ENCODE peak calls at places on chromosomes 4 and X, in seven cellular contexts. Q, C, X, V, F, A and P are unnamed samples.

GRCh38 chr4:109205186-109205585 is 97.3 kb downstream of the COL25A1 start:
- DNase-seq in Q (no peak), V (no peak), A (no peak), F (no peak), X (no peak), C (no peak), P (no peak)

GRCh38 chrX:154593201-154593600 is 8.3 kb downstream of the CTAG1A start:
- DNase-seq in V (no peak), A (no peak), Q (no peak), F (no peak), X (no peak), C (no peak), P (no peak)

GRCh38 chrX:150361777-150362351 is 1.3 kb upstream of the MAMLD1 start:
- DNase-seq in X (no peak), V (peak), C (no peak), F (no peak), A (no peak), Q (no peak), P (no peak)

GRCh38 chrX:136577562-136577961 is 45.5 kb downstream of the VGLL1 start:
- DNase-seq in X (peak), Q (peak), F (peak), V (peak), A (peak), C (peak), P (peak)

GRCh38 chr4:3767569-3768288 is 1.5 kb downstream of the ADRA2C start:
- DNase-seq in X (no peak), V (peak), F (no peak), Q (no peak), C (no peak), A (no peak), P (no peak)

GRCh38 chr4:52037730-52038108 is 380 bp downstream of the SGCB start:
- DNase-seq in X (peak), A (no peak), C (no peak), Q (peak), V (peak), F (no peak), P (no peak)

GRCh38 chrX:139204903-139205667 is 325.5 kb upstream of the F9 start:
- DNase-seq in F (no peak), Q (no peak), V (peak), X (no peak), C (no peak), A (no peak), P (no peak)

GRCh38 chr4:80183196-80184052 is 13.9 kb upstream of the PRDM8 start:
- DNase-seq in Q (peak), V (peak), C (no peak), A (no peak), F (no peak), X (no peak), P (no peak)

GRCh38 chrX:49199906-49200771 is at the start of gene SYP:
- DNase-seq in V (peak), F (peak), X (peak), A (peak), C (no peak), Q (peak), P (peak)

GRCh38 chrX:46376246-46376885 is 168.9 kb downstream of the ZNF674 start:
- DNase-seq in Q (no peak), V (peak), C (peak), X (peak), F (peak), A (peak), P (no peak)

GRCh38 chr4:152310223-152310622 is 225.7 kb downstream of the FBXW7 start:
- DNase-seq in Q (no peak), V (peak), C (no peak), A (no peak), X (peak), F (no peak), P (no peak)

DNA sequence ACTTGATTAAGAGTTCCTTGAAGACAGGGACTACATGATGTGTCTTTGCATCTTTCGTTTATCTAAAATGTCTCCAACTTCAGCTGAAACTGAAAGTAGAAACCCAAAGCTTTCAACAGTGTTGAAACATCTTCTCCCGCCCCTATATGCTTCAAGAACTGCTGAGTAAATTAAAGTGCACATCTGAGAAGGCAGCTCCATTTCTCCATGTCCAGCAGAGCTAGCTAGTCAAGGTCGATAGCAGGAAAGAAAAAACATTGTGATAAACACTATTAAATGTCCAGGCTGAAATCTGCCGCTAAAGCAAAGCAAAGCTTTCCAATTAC is 185.6 kb upstream of the TBL1X start:
- DNase-seq in Q (no peak), X (peak), V (no peak), C (no peak), F (no peak), A (no peak), P (no peak)
- H3K4me3 ChIP-seq in Q (no peak), X (peak), V (no peak), C (no peak), F (no peak), A (no peak), P (no peak)

DNA sequence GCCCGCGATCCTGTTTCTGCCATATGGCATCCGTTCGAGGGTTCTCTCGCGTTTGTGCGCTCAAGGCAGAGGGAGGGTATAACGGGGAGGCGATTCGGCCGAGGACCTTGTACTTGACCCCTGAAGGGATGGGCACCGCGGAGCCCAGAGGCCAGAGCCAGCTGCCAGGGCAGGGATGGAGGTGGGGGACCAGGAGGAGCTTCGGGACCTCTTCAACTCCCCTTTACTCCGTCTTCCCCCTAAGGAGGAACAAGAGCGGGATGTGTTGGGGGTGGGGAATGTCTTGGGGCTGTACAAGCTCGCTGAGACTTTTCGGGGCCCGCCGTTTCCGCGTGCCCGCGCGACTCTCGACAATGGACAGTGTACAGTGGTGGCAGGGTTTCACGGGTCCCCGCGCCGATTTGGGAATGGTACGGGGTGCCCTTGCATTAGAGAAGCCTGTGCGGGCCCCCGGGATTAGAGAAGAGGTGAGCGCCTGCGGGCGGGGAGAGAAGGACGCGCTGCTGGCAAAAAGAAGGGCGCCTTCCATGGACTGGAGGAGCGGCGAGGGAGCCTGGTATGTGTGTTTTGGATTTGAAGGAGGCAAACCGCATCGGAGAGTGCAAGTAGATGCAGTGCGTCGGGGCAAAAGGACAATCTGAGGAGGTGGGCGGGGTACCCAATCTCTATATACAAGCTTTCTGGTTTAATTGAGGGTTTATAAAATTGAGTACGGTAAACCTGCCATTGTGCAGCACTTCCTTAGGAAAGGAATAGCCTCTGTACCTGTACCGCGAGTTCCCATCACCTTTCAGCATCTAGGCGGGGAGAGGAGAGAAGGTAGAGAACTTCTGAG is 841 bp downstream of the UGT8 start:
- DNase-seq in X (peak), Q (no peak), C (no peak), A (no peak), V (peak), F (no peak), P (no peak)
- H3K4me3 ChIP-seq in X (peak), Q (peak), C (peak), A (peak), V (peak), F (peak), P (peak)

DNA sequence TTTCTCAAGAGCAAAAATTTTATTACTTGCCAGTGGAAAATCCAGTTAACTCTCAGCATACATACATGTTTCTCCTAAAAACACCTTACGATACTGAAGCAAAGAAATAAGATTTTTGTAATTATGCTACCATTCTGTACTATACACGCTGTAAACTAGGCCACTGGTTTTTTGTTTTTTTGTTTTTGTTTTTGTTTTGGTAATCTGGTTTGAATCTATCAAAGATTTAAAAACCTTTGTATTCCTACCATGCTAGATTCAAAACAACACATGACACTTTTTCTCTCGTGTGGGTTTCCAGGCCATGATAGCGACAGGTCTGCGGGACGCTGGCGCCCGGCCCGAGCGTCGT is 778 bp downstream of the TMEM192 start:
- DNase-seq in Q (no peak), A (no peak), V (no peak), F (no peak), C (no peak), X (no peak), P (no peak)
- H3K4me3 ChIP-seq in Q (peak), A (peak), V (peak), F (peak), C (peak), X (peak), P (peak)

DNA sequence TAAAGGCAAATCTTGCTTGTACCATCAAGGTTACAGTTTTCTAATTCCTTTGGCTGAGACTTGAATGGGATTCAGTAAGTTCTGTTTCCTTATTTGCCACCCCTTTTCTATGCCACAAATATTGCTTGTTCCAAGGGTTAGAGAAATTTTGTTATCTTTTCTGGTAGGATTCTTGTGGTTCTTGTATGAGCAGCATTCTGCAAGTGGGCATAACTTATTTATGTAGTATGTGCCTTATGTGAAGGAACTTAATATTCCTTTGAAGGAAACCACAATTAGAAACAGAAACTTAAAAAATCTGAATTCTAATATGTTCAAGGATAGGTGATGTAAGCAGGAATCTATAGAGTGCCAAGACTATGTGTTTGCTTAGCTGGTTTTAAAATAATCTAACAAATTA is 53.1 kb upstream of the TSPAN5 start:
- DNase-seq in V (no peak), X (no peak), Q (no peak), A (no peak), F (no peak), C (no peak), P (no peak)
- H3K4me3 ChIP-seq in V (no peak), X (no peak), Q (no peak), A (no peak), F (no peak), C (no peak), P (no peak)

DNA sequence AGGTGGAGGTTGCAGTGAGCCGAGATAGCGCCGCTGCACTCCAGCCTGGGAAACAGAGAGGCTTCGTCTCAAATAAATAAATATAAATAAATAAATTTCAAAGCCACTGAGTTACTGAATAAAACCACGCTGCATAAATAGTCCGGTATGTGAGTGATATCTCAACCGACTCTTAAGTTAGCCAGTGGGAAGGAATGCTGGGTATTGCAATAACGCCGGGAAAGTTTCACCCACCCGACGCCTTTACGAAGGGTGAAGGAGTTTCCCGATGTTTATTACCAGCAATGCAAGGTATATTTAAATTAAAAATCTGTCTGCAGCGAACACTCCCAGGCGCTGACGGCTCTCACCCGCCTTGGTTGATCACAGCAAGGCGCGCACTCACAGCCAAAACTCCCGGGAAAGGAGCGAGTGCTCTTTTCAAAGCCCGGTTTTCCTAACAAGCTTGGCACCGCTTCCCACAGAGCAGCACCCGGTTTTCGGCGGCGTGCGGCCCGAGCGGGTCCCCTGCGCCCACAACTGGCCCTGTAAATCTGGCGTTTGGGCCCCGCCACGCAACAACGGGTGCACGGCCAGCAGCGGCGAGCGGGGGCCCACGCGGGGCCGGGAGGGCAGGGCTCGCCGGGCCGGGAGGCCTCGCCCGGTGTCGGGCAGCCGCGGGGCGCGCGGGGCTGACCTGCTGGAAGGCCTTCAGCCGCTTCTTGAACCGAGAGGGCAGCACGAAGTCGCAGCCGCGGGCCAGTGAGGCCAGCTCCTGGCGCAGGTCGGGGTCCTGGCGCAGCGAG is 13.7 kb downstream of the PPP2R3B start:
- DNase-seq in F (no peak), V (no peak), X (no peak), A (no peak), Q (no peak), C (no peak), P (no peak)
- H3K4me3 ChIP-seq in F (no peak), V (no peak), X (peak), A (peak), Q (peak), C (no peak), P (peak)